ENCODE peak calls at places on chromosomes 13 and 19, in four cellular contexts. One of them, this sample, is unnamed.

GRCh38 chr13:60431108-60431700 is 34.2 kb downstream of the TDRD3 start:
- DNase-seq in HFF-Myc: peak; percentile 40
- DNase-seq in heart right ventricle: no peak
- DNase-seq in GM10248: peak; percentile 25
- DNase-seq in this sample: peak; percentile 19

GRCh38 chr13:23695196-23695595 is 125.0 kb downstream of the TNFRSF19 start:
- DNase-seq in HFF-Myc: no peak
- DNase-seq in heart right ventricle: no peak
- DNase-seq in GM10248: no peak
- DNase-seq in this sample: no peak

GRCh38 chr19:55368701-55369563 is 1.3 kb downstream of the IL11 start:
- DNase-seq in HFF-Myc: no peak
- DNase-seq in heart right ventricle: no peak
- DNase-seq in GM10248: no peak
- DNase-seq in this sample: peak; percentile 69

GRCh38 chr13:42592915-42593718 is 19.2 kb downstream of the TNFSF11 start:
- DNase-seq in HFF-Myc: no peak
- DNase-seq in heart right ventricle: no peak
- DNase-seq in GM10248: no peak
- DNase-seq in this sample: no peak

GRCh38 chr19:44401108-44401786 is at the start of gene ZNF285:
- DNase-seq in HFF-Myc: peak; percentile 92
- DNase-seq in heart right ventricle: peak; percentile 95
- DNase-seq in GM10248: peak; percentile 57
- DNase-seq in this sample: peak; percentile 62

GRCh38 chr13:39484506-39485313 is 118.3 kb downstream of the LHFPL6 start:
- DNase-seq in HFF-Myc: no peak
- DNase-seq in heart right ventricle: no peak
- DNase-seq in GM10248: no peak
- DNase-seq in this sample: no peak

GRCh38 chr19:43779147-43779819 is 1.5 kb downstream of the KCNN4 start:
- DNase-seq in HFF-Myc: no peak
- DNase-seq in heart right ventricle: no peak
- DNase-seq in GM10248: no peak
- DNase-seq in this sample: peak; percentile 25

GRCh38 chr19:45451181-45451849 is 16.5 kb upstream of the FOSB start:
- DNase-seq in HFF-Myc: no peak
- DNase-seq in heart right ventricle: no peak
- DNase-seq in GM10248: no peak
- DNase-seq in this sample: no peak

GRCh38 chr13:92530364-92530763 is 696.2 kb upstream of the GPC6 start:
- DNase-seq in HFF-Myc: no peak
- DNase-seq in heart right ventricle: no peak
- DNase-seq in GM10248: no peak
- DNase-seq in this sample: no peak
- TF ChIP-seq CTCF in HFF-Myc: no peak
- TF ChIP-seq CTCF in heart right ventricle: no peak
- TF ChIP-seq CTCF in GM10248: no peak
- TF ChIP-seq CTCF in this sample: no peak

GRCh38 chr13:76993021-76993420 is 1.1 kb downstream of the CLN5 start:
- DNase-seq in HFF-Myc: no peak
- DNase-seq in heart right ventricle: no peak
- DNase-seq in GM10248: no peak
- DNase-seq in this sample: no peak

GRCh38 chr13:76991432-76991795 is 467 bp upstream of the CLN5 start:
- DNase-seq in HFF-Myc: no peak
- DNase-seq in heart right ventricle: peak; percentile 30
- DNase-seq in GM10248: peak; percentile 65
- DNase-seq in this sample: peak; percentile 80

GRCh38 chr13:76992548-76993001 is 694 bp downstream of the CLN5 start:
- DNase-seq in HFF-Myc: no peak
- DNase-seq in heart right ventricle: no peak
- DNase-seq in GM10248: no peak
- DNase-seq in this sample: no peak

GRCh38 chr13:76993473-76993872 is 1.6 kb downstream of the CLN5 start:
- DNase-seq in HFF-Myc: no peak
- DNase-seq in heart right ventricle: no peak
- DNase-seq in GM10248: no peak
- DNase-seq in this sample: no peak

GRCh38 chr13:76991796-76992547 is at the start of gene CLN5:
- DNase-seq in HFF-Myc: peak; percentile 70
- DNase-seq in heart right ventricle: peak; percentile 95
- DNase-seq in GM10248: peak; percentile 97
- DNase-seq in this sample: peak; percentile 97
- TF ChIP-seq CTCF in HFF-Myc: no peak
- TF ChIP-seq CTCF in heart right ventricle: no peak
- TF ChIP-seq CTCF in GM10248: no peak
- TF ChIP-seq CTCF in this sample: no peak

GRCh38 chr13:103762523-103762922 is 696.3 kb upstream of the SLC10A2 start:
- DNase-seq in HFF-Myc: no peak
- DNase-seq in heart right ventricle: no peak
- DNase-seq in GM10248: no peak
- DNase-seq in this sample: no peak
- TF ChIP-seq CTCF in HFF-Myc: no peak
- TF ChIP-seq CTCF in heart right ventricle: no peak
- TF ChIP-seq CTCF in GM10248: no peak
- TF ChIP-seq CTCF in this sample: no peak

GRCh38 chr19:15108145-15108844 is 1.1 kb downstream of the SYDE1 start:
- DNase-seq in HFF-Myc: no peak
- DNase-seq in heart right ventricle: no peak
- DNase-seq in GM10248: no peak
- DNase-seq in this sample: no peak
- TF ChIP-seq CTCF in HFF-Myc: no peak
- TF ChIP-seq CTCF in heart right ventricle: no peak
- TF ChIP-seq CTCF in GM10248: no peak
- TF ChIP-seq CTCF in this sample: no peak

DNA sequence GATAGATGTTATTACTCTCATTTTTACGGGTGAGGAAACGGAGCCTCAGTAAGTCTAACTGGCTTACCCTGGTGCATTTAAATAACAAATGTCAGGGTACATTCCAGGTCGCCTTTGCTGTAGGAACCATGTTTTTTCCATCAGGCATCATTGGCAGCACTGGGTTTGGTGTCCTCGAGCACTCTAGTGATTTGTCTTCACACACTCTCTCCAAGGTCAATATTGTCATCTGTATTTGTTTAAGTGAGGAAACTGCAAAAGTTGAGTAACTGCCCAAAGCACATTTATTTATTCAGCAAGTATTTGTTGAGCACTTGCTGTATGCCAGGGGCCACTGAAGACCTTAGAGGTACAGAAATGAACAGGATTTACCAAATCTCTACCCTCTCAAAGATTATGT is 78.6 kb downstream of the DCT start:
- DNase-seq in HFF-Myc: no peak
- DNase-seq in heart right ventricle: no peak
- DNase-seq in GM10248: no peak
- DNase-seq in this sample: no peak
- TF ChIP-seq CTCF in HFF-Myc: no peak
- TF ChIP-seq CTCF in heart right ventricle: no peak
- TF ChIP-seq CTCF in GM10248: no peak
- TF ChIP-seq CTCF in this sample: no peak

GRCh38 chr19:35291916-35292315 is at the start of gene MAG:
- DNase-seq in HFF-Myc: no peak
- DNase-seq in heart right ventricle: no peak
- DNase-seq in GM10248: no peak
- DNase-seq in this sample: no peak
- TF ChIP-seq CTCF in HFF-Myc: no peak
- TF ChIP-seq CTCF in heart right ventricle: no peak
- TF ChIP-seq CTCF in GM10248: no peak
- TF ChIP-seq CTCF in this sample: no peak

This sample was measured in GM20000.